ENCODE peak calls at places on chromosome 19, in six cellular contexts. One of them, this sample, is unnamed.

GRCh38 chr19:28169168-28169862 is 1043.6 kb downstream of the UQCRFS1 start:
- DNase-seq in heart right ventricle: no peak
- DNase-seq in brain microvascular endothelial cell: no peak
- DNase-seq in A549: no peak
- DNase-seq in fibroblast of lung: no peak
- DNase-seq in aorta: no peak
- DNase-seq in this sample: no peak

GRCh38 chr19:45528149-45528743 is 21.0 kb downstream of the VASP start:
- DNase-seq in heart right ventricle: no peak
- DNase-seq in brain microvascular endothelial cell: no peak
- DNase-seq in A549: no peak
- DNase-seq in fibroblast of lung: peak; percentile 43
- DNase-seq in aorta: no peak
- DNase-seq in this sample: no peak

GRCh38 chr19:42076375-42076944 is 494 bp downstream of the ZNF574 start:
- DNase-seq in heart right ventricle: peak; percentile 39
- DNase-seq in brain microvascular endothelial cell: no peak
- DNase-seq in A549: peak; percentile 58
- DNase-seq in fibroblast of lung: peak; percentile 10
- DNase-seq in aorta: no peak
- DNase-seq in this sample: peak; percentile 23

GRCh38 chr19:10517361-10517759 is at the start of gene S1PR5:
- DNase-seq in heart right ventricle: peak; percentile 11
- DNase-seq in brain microvascular endothelial cell: no peak
- DNase-seq in A549: peak; percentile 35
- DNase-seq in fibroblast of lung: no peak
- DNase-seq in aorta: peak; percentile 58
- DNase-seq in this sample: peak; percentile 18

GRCh38 chr19:33392341-33393285 is 19.1 kb downstream of the CEBPG start:
- DNase-seq in heart right ventricle: no peak
- DNase-seq in brain microvascular endothelial cell: no peak
- DNase-seq in A549: no peak
- DNase-seq in fibroblast of lung: no peak
- DNase-seq in aorta: peak; percentile 45
- DNase-seq in this sample: no peak

GRCh38 chr19:13015361-13016231 is 20.3 kb downstream of the NFIX start:
- DNase-seq in heart right ventricle: no peak
- DNase-seq in brain microvascular endothelial cell: no peak
- DNase-seq in A549: no peak
- DNase-seq in fibroblast of lung: peak; percentile 55
- DNase-seq in aorta: no peak
- DNase-seq in this sample: no peak

GRCh38 chr19:15048885-15049541 is at the start of gene CASP14:
- DNase-seq in heart right ventricle: no peak
- DNase-seq in brain microvascular endothelial cell: no peak
- DNase-seq in A549: no peak
- DNase-seq in fibroblast of lung: no peak
- DNase-seq in aorta: no peak
- DNase-seq in this sample: no peak

GRCh38 chr19:32195706-32196610 is 149.5 kb upstream of the ZNF507 start:
- DNase-seq in heart right ventricle: no peak
- DNase-seq in brain microvascular endothelial cell: no peak
- DNase-seq in A549: no peak
- DNase-seq in fibroblast of lung: no peak
- DNase-seq in aorta: no peak
- DNase-seq in this sample: no peak

GRCh38 chr19:34172661-34173144 is 399 bp downstream of the LSM14A start:
- DNase-seq in heart right ventricle: peak; percentile 24
- DNase-seq in brain microvascular endothelial cell: peak; percentile 27
- DNase-seq in A549: no peak
- DNase-seq in fibroblast of lung: no peak
- DNase-seq in aorta: no peak
- DNase-seq in this sample: peak; percentile 25

GRCh38 chr19:32692727-32693061 is 1.1 kb downstream of the NUDT19 start:
- DNase-seq in heart right ventricle: no peak
- DNase-seq in brain microvascular endothelial cell: no peak
- DNase-seq in A549: no peak
- DNase-seq in fibroblast of lung: no peak
- DNase-seq in aorta: no peak
- DNase-seq in this sample: no peak

GRCh38 chr19:35013047-35013819 is 13.1 kb downstream of the GRAMD1A start:
- DNase-seq in heart right ventricle: peak; percentile 78
- DNase-seq in brain microvascular endothelial cell: peak; percentile 40
- DNase-seq in A549: peak; percentile 86
- DNase-seq in fibroblast of lung: peak; percentile 58
- DNase-seq in aorta: peak; percentile 84
- DNase-seq in this sample: peak; percentile 92

GRCh38 chr19:47711652-47712239 is 1.5 kb upstream of the EHD2 start:
- DNase-seq in heart right ventricle: no peak
- DNase-seq in brain microvascular endothelial cell: no peak
- DNase-seq in A549: no peak
- DNase-seq in fibroblast of lung: no peak
- DNase-seq in aorta: no peak
- DNase-seq in this sample: no peak

GRCh38 chr19:45781282-45782161 is 768 bp downstream of the DMPK start:
- DNase-seq in heart right ventricle: no peak
- DNase-seq in brain microvascular endothelial cell: no peak
- DNase-seq in A549: peak; percentile 92
- DNase-seq in fibroblast of lung: no peak
- DNase-seq in aorta: peak; percentile 65
- DNase-seq in this sample: no peak

GRCh38 chr19:15536350-15536749 is 28.0 kb downstream of the CYP4F22 start:
- DNase-seq in heart right ventricle: no peak
- DNase-seq in brain microvascular endothelial cell: no peak
- DNase-seq in A549: no peak
- DNase-seq in fibroblast of lung: no peak
- DNase-seq in aorta: no peak
- DNase-seq in this sample: no peak

GRCh38 chr19:54480048-54480447 is 7.0 kb upstream of the CDC42EP5 start:
- DNase-seq in heart right ventricle: no peak
- DNase-seq in brain microvascular endothelial cell: no peak
- DNase-seq in A549: no peak
- DNase-seq in fibroblast of lung: no peak
- DNase-seq in aorta: no peak
- DNase-seq in this sample: no peak

GRCh38 chr19:34248941-34249340 is 5.4 kb upstream of the GARRE1 start:
- DNase-seq in heart right ventricle: no peak
- DNase-seq in brain microvascular endothelial cell: no peak
- DNase-seq in A549: no peak
- DNase-seq in fibroblast of lung: no peak
- DNase-seq in aorta: no peak
- DNase-seq in this sample: no peak

GRCh38 chr19:44540736-44541135 is 11.3 kb upstream of the CEACAM20 start:
- DNase-seq in heart right ventricle: no peak
- DNase-seq in brain microvascular endothelial cell: no peak
- DNase-seq in A549: no peak
- DNase-seq in fibroblast of lung: no peak
- DNase-seq in aorta: no peak
- DNase-seq in this sample: no peak

GRCh38 chr19:43078311-43078710 is 4.2 kb downstream of the PSG2 start:
- DNase-seq in heart right ventricle: no peak
- DNase-seq in brain microvascular endothelial cell: peak; percentile 36
- DNase-seq in A549: no peak
- DNase-seq in fibroblast of lung: no peak
- DNase-seq in aorta: no peak
- DNase-seq in this sample: no peak

GRCh38 chr19:45154064-45154827 is 6.5 kb downstream of the NKPD1 start:
- DNase-seq in heart right ventricle: no peak
- DNase-seq in brain microvascular endothelial cell: peak; percentile 86
- DNase-seq in A549: no peak
- DNase-seq in fibroblast of lung: peak; percentile 77
- DNase-seq in aorta: no peak
- DNase-seq in this sample: no peak

DNA sequence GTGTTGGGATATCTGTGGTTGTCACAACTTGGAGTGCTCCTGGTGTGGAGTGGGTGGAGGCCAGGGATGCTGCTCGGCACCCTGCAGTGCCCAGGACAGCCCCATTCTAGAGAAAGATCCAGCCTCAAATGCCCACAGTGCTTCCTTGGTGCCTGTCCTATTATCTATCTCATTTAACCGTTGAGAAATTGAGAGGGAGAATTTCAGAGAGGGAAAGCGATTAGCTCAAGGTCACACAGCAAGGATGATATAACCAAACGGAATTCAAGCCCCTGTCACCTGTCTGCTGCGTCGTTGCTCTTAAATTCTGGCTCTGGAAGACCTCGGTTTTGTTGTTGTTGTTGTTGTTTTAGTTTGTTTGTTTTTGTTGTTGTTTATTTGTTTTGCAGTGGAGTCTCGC is 13.5 kb downstream of the ANKRD24 start:
- DNase-seq in heart right ventricle: no peak
- DNase-seq in brain microvascular endothelial cell: no peak
- DNase-seq in A549: no peak
- DNase-seq in fibroblast of lung: no peak
- DNase-seq in aorta: no peak
- DNase-seq in this sample: no peak
- H3K27ac ChIP-seq in heart right ventricle: no peak overlapping the region
- H3K27ac ChIP-seq in brain microvascular endothelial cell: no peak overlapping the region
- H3K27ac ChIP-seq in A549: no peak overlapping the region
- H3K27ac ChIP-seq in fibroblast of lung: no peak overlapping the region
- H3K27ac ChIP-seq in aorta: no peak overlapping the region
- H3K27ac ChIP-seq in this sample: no peak overlapping the region

DNA sequence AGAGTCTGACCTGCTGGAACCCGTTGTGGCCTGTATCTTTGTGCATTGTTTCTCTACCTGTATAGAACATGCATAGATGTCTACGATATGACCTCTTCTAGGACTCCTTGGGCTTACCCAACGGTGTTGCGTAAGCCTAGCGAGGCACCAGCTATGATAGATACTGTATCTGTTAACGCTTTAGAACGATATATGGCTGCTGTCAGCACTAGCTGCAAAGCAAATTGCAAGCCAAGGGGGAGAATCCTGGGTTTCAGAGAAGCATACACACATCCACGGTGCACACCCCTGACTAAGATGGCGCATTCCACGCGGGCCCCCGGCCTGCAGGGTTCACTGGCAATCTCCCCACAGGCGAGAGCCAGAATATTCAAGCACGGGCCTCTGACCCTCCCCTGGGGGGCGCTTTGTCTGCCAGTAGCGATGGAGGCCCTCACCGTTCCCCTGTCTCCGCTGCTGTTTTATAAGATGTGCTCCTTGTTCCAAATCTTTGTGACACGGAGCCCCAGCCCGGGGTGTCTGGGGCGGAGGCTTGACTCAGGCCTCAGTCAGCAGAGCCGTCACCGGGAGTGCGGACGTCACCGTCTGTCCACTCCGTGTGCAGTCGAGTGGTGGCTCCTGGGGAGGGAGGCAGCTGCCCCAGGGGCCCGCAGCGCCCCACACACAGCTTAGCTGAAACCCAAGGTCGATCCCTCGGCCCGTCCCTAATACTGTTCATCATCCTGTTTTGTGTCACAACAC is 12.9 kb upstream of the RPS15 start:
- DNase-seq in heart right ventricle: no peak
- DNase-seq in brain microvascular endothelial cell: no peak
- DNase-seq in A549: no peak
- DNase-seq in fibroblast of lung: no peak
- DNase-seq in aorta: no peak
- DNase-seq in this sample: no peak
- H3K27ac ChIP-seq in heart right ventricle: no peak overlapping the region
- H3K27ac ChIP-seq in brain microvascular endothelial cell: no peak overlapping the region
- H3K27ac ChIP-seq in A549: no peak overlapping the region
- H3K27ac ChIP-seq in fibroblast of lung: no peak overlapping the region
- H3K27ac ChIP-seq in aorta: no peak overlapping the region
- H3K27ac ChIP-seq in this sample: no peak overlapping the region

GRCh38 chr19:56159009-56159501 is 16.8 kb upstream of the GALP start:
- DNase-seq in heart right ventricle: no peak
- DNase-seq in brain microvascular endothelial cell: no peak
- DNase-seq in A549: no peak
- DNase-seq in fibroblast of lung: no peak
- DNase-seq in aorta: no peak
- DNase-seq in this sample: no peak

GRCh38 chr19:56159616-56160271 is 16.1 kb upstream of the GALP start:
- DNase-seq in heart right ventricle: no peak
- DNase-seq in brain microvascular endothelial cell: no peak
- DNase-seq in A549: no peak
- DNase-seq in fibroblast of lung: no peak
- DNase-seq in aorta: no peak
- DNase-seq in this sample: no peak

GRCh38 chr19:56155124-56155687 is 14.1 kb downstream of the ZNF444 start:
- DNase-seq in heart right ventricle: no peak
- DNase-seq in brain microvascular endothelial cell: no peak
- DNase-seq in A549: peak; percentile 36
- DNase-seq in fibroblast of lung: no peak
- DNase-seq in aorta: no peak
- DNase-seq in this sample: no peak

GRCh38 chr19:56158170-56158757 is 17.2 kb downstream of the ZNF444 start:
- DNase-seq in heart right ventricle: no peak
- DNase-seq in brain microvascular endothelial cell: no peak
- DNase-seq in A549: no peak
- DNase-seq in fibroblast of lung: no peak
- DNase-seq in aorta: no peak
- DNase-seq in this sample: no peak

DNA sequence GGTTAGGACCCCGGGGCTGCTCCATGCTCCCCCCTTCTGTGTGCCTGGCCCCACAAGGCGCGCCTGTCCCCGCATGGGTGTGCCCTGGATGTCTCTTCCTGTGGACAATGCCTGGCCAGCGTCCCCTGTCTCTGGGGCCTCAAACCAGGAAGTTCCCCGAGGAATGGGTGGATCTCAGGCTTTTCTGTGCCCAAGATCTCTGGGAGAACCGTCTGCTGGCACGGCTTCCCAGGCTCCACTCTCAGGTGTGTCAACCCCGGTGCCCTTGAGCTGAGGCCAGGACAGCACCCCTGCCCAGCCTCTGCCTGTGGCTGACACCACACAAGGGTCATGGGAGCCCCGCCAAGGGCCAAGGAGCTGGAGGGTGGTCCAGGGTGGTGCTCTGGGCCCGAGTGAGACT is 15.7 kb downstream of the ZNF444 start:
- DNase-seq in heart right ventricle: peak; percentile 38
- DNase-seq in brain microvascular endothelial cell: no peak
- DNase-seq in A549: no peak
- DNase-seq in fibroblast of lung: no peak
- DNase-seq in aorta: no peak
- DNase-seq in this sample: no peak
- H3K27ac ChIP-seq in heart right ventricle: peak overlapping the region; percentile 71
- H3K27ac ChIP-seq in brain microvascular endothelial cell: no peak overlapping the region
- H3K27ac ChIP-seq in A549: no peak overlapping the region
- H3K27ac ChIP-seq in fibroblast of lung: no peak overlapping the region
- H3K27ac ChIP-seq in aorta: no peak overlapping the region
- H3K27ac ChIP-seq in this sample: no peak overlapping the region

DNA sequence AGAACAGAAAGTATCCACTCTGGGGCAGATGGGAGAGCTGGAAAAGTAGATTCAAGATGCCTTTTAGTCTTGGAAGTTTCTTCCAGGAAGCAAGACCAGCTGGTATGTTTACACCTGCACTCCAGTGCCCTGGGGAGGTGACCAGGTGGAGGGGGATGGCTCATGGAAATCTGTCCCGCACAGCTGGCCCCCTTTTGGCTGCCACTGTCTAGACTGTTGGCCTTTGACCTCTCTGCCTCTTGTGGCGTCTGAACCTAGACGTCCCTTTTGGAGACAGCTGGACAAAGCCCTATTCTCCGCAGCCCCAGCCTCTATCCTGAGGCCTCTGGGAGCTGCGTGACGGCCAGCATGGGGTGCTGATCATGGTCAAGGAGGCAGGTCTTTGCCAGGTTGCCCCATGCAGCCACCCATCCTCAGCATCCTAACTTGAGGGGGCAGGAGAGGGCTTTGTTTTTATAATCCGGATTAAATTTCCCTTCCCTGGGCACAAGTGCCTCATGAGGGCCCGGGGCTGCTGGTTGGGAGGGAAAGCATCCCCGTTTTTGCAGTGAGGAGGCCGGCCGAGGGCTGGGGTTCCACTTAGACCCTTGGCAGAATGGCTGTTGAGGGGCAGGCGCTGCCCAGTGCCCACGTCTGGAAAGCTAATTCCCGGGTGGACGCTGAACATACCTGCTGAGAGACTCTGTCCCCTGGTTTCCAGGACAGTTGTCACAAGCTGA is 17.3 kb upstream of the GDF15 start:
- DNase-seq in heart right ventricle: no peak
- DNase-seq in brain microvascular endothelial cell: no peak
- DNase-seq in A549: no peak
- DNase-seq in fibroblast of lung: no peak
- DNase-seq in aorta: no peak
- DNase-seq in this sample: no peak
- H3K27ac ChIP-seq in heart right ventricle: no peak overlapping the region
- H3K27ac ChIP-seq in brain microvascular endothelial cell: no peak overlapping the region
- H3K27ac ChIP-seq in A549: peak overlapping the region; percentile 99
- H3K27ac ChIP-seq in fibroblast of lung: no peak overlapping the region
- H3K27ac ChIP-seq in aorta: no peak overlapping the region
- H3K27ac ChIP-seq in this sample: no peak overlapping the region

This sample was measured in CD8-positive, alpha-beta T cell.